ENCODE peak calls at places on chromosomes 3 and 15, in ten cellular contexts. G is AG04449, F is choroid plexus epithelial cell, T is adrenal gland, V is heart left ventricle, P is HCT116, I is breast epithelium, S is brain microvascular endothelial cell, O is neural progenitor cell, W is fibroblast of villous mesenchyme. K is an unnamed sample.

GRCh38 chr3:153192327-153192726 is 30.3 kb downstream of the RAP2B start:
- DNase-seq in I (no peak), G (no peak), P (no peak), O (no peak), F (no peak), V (no peak), W (no peak), S (no peak), T (no peak), K (no peak)

GRCh38 chr3:154886437-154886836 is 193.7 kb upstream of the MME start:
- DNase-seq in S (peak), V (peak), P (no peak), T (no peak), I (no peak), W (peak), O (no peak), G (peak), F (peak), K (peak)

GRCh38 chr3:183391460-183391859 is 37.0 kb downstream of the MCF2L2 start:
- DNase-seq in W (no peak), T (no peak), G (no peak), O (no peak), I (no peak), F (no peak), V (no peak), P (no peak), S (no peak), K (no peak)

GRCh38 chr3:150300847-150301517 is 107.1 kb upstream of the TSC22D2 start:
- DNase-seq in G (no peak), W (no peak), T (no peak), P (no peak), S (peak), F (no peak), O (no peak), I (no peak), V (no peak), K (no peak)

GRCh38 chr3:192129586-192129985 is 597.8 kb downstream of the FGF12 start:
- DNase-seq in F (no peak), W (no peak), O (no peak), I (no peak), G (no peak), P (no peak), S (no peak), V (no peak), T (no peak), K (no peak)

GRCh38 chr3:126474498-126475410 is 937 bp downstream of the ZXDC start:
- DNase-seq in P (peak), G (no peak), V (peak), F (peak), S (peak), O (peak), I (no peak), W (peak), T (peak), K (no peak)

GRCh38 chr15:78709263-78709882 is 68.4 kb upstream of the CHRNB4 start:
- DNase-seq in F (peak), T (peak), W (peak), O (peak), I (peak), P (peak), S (peak), G (no peak), V (peak), K (no peak)

GRCh38 chr15:100785181-100786138 is 94.2 kb upstream of the ALDH1A3 start:
- DNase-seq in I (no peak), S (no peak), G (no peak), O (no peak), T (peak), P (no peak), V (peak), W (no peak), F (no peak), K (no peak)

GRCh38 chr3:50573566-50574279 is 4.4 kb downstream of the HEMK1 start:
- DNase-seq in S (no peak), F (no peak), G (no peak), O (no peak), P (no peak), I (no peak), V (no peak), T (no peak), W (no peak), K (no peak)

GRCh38 chr3:175121225-175121624 is 262.1 kb downstream of the NAALADL2 start:
- DNase-seq in W (no peak), O (peak), I (no peak), T (no peak), V (no peak), F (no peak), G (no peak), S (no peak), P (peak), K (no peak)

GRCh38 chr3:46923559-46924350 is 46.2 kb downstream of the PTH1R start:
- DNase-seq in T (peak), W (peak), G (no peak), F (peak), S (no peak), V (no peak), P (no peak), O (peak), I (no peak), K (no peak)

GRCh38 chr3:59469948-59470723 is 420.3 kb upstream of the CFAP20DC start:
- DNase-seq in I (no peak), V (no peak), T (no peak), G (no peak), F (peak), S (peak), P (no peak), O (no peak), W (peak), K (no peak)

GRCh38 chr3:13524979-13525669 is 23.8 kb upstream of the FBLN2 start:
- DNase-seq in G (no peak), S (no peak), F (peak), O (no peak), W (peak), P (no peak), V (no peak), T (no peak), I (no peak), K (no peak)

GRCh38 chr15:84715442-84716035 is 400 bp downstream of the SEC11A start:
- DNase-seq in F (peak), O (peak), S (peak), T (peak), V (peak), W (peak), I (no peak), G (no peak), P (no peak), K (no peak)

GRCh38 chr15:76336254-76337046 is at the start of gene ISL2:
- DNase-seq in F (peak), T (no peak), P (peak), W (peak), I (no peak), S (peak), V (no peak), G (peak), O (peak), K (no peak)

GRCh38 chr3:39935261-39935660 is 125.9 kb downstream of the MYRIP start:
- DNase-seq in V (no peak), P (no peak), G (no peak), O (no peak), F (no peak), I (no peak), T (no peak), W (no peak), S (no peak), K (no peak)

GRCh38 chr3:124923833-124924232 is 10.7 kb downstream of the MUC13 start:
- DNase-seq in T (no peak), W (peak), G (no peak), V (no peak), S (no peak), I (no peak), O (no peak), F (peak), P (no peak), K (no peak)

GRCh38 chr3:183253961-183254815 is 1.1 kb downstream of the B3GNT5 start:
- DNase-seq in G (no peak), V (peak), F (no peak), I (no peak), W (peak), P (no peak), T (no peak), S (no peak), O (peak), K (no peak)

GRCh38 chr3:15659254-15659975 is 57.9 kb downstream of the BTD start:
- DNase-seq in W (peak), O (no peak), S (no peak), F (peak), T (no peak), G (no peak), P (no peak), I (no peak), V (no peak), K (no peak)

GRCh38 chr3:32002536-32003368 is 21.2 kb downstream of the ZNF860 start:
- DNase-seq in T (no peak), F (no peak), V (no peak), I (no peak), G (no peak), O (no peak), P (no peak), S (peak), W (no peak), K (no peak)

DNA sequence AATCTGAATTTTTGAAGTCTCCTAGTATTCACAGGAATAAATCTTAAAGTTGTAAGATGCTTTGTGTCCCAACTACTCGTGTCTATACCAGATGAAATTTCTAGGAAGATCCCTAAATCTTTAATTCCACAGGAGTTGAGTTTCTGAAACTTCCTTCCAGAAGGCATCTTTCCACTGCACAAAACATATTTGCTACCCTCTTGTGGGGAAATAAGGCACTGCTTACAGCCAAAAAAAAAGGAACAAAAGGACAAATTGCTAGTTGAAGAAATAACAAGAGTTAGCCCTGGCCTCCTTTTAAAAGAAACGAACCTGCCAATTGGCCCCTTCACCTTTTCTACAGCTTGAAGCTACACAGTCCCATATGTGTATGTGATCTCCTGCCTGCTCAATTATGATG is 54.0 kb downstream of the TAFA4 start:
- DNase-seq in G (no peak), O (peak), P (no peak), I (no peak), S (peak), F (peak), T (no peak), V (no peak), W (peak), K (peak)
- TF ChIP-seq CTCF in G (peak), O (peak), P (peak), I (no peak), S (peak), F (peak), T (peak), V (peak), W (peak), K (peak)

GRCh38 chr15:80174017-80174746 is 21.4 kb downstream of the FAH start:
- DNase-seq in F (peak), G (peak), O (no peak), T (peak), S (peak), V (peak), P (no peak), W (peak), I (peak), K (no peak)
- H3K4me3 ChIP-seq in F (no peak), G (no peak), O (no peak), T (no peak), S (no peak), V (no peak), P (no peak), W (no peak), I (no peak), K (no peak)

GRCh38 chr3:57948782-57949242 is 59.4 kb upstream of the FLNB start:
- DNase-seq in P (no peak), O (no peak), S (no peak), G (no peak), I (no peak), T (no peak), F (no peak), V (no peak), W (no peak), K (no peak)

GRCh38 chr3:57949344-57949743 is 58.9 kb upstream of the FLNB start:
- DNase-seq in W (no peak), F (no peak), O (no peak), S (no peak), P (no peak), G (no peak), T (no peak), I (no peak), V (no peak), K (no peak)

GRCh38 chr3:57948080-57948671 is 60.0 kb upstream of the FLNB start:
- DNase-seq in V (no peak), G (no peak), P (no peak), F (no peak), W (no peak), T (no peak), S (no peak), O (peak), I (no peak), K (no peak)

GRCh38 chr3:57951106-57951882 is 56.9 kb upstream of the FLNB start:
- DNase-seq in P (peak), W (peak), V (peak), F (peak), O (no peak), I (peak), S (peak), G (no peak), T (peak), K (no peak)

DNA sequence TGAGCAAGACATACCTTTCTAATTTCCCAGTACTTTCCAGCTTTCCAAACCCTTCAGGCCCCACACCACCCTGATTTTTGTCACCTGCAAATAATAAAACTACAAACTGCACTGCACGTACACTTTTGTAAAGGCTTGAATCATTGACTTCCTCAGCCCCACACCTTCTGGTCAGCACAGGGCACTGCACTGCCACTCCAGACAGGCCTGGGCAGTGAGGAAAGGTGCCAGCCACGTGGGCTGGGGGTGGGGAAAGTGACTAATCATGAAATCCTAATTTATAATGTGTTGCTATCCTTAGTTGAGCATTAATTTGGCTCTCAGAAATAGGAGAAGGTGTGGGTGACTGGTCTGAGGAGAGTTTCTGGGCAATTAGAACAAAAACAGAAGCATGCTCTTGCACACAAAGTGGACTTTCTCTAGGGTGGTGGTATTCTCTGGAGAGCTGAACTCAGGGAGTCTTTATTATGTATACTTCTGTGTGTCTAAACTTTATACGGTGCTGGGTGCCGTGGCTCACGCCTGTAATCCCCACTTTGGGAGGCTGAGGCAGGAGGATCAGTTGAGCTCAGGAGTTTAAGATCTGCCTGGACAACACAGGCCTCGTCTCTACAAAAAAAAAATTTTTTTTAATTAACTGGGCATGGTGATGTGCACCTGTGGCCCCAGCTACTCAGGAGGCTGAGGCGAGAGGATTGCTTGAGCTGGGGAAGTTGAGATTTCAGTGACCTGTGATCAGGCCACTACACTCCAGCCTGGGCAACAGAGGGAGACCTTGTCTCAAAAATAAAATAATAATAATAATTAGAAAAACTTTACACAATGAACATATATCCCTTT is 58.2 kb upstream of the FLNB start:
- DNase-seq in T (no peak), F (no peak), G (no peak), W (no peak), P (peak), I (no peak), O (no peak), V (no peak), S (no peak), K (no peak)
- TF ChIP-seq CTCF in T (peak), F (no peak), G (peak), W (peak), P (peak), I (peak), O (peak), V (peak), S (peak), K (peak)

GRCh38 chr3:36763111-36763849 is 1.1 kb downstream of the DCLK3 start:
- DNase-seq in S (no peak), I (no peak), O (no peak), P (no peak), V (no peak), G (no peak), F (no peak), T (no peak), W (no peak), K (no peak)

GRCh38 chr3:36765104-36765503 is 751 bp upstream of the DCLK3 start:
- DNase-seq in O (no peak), T (no peak), P (no peak), W (no peak), F (no peak), V (no peak), G (no peak), S (no peak), I (no peak), K (no peak)

GRCh38 chr3:36769926-36770325 is 5.6 kb upstream of the DCLK3 start:
- DNase-seq in V (no peak), T (no peak), F (no peak), W (no peak), S (no peak), I (no peak), O (peak), G (no peak), P (no peak), K (no peak)

GRCh38 chr3:36764704-36765038 is 318 bp upstream of the DCLK3 start:
- DNase-seq in I (no peak), T (no peak), P (no peak), G (no peak), F (no peak), S (no peak), O (no peak), V (no peak), W (no peak), K (no peak)

DNA sequence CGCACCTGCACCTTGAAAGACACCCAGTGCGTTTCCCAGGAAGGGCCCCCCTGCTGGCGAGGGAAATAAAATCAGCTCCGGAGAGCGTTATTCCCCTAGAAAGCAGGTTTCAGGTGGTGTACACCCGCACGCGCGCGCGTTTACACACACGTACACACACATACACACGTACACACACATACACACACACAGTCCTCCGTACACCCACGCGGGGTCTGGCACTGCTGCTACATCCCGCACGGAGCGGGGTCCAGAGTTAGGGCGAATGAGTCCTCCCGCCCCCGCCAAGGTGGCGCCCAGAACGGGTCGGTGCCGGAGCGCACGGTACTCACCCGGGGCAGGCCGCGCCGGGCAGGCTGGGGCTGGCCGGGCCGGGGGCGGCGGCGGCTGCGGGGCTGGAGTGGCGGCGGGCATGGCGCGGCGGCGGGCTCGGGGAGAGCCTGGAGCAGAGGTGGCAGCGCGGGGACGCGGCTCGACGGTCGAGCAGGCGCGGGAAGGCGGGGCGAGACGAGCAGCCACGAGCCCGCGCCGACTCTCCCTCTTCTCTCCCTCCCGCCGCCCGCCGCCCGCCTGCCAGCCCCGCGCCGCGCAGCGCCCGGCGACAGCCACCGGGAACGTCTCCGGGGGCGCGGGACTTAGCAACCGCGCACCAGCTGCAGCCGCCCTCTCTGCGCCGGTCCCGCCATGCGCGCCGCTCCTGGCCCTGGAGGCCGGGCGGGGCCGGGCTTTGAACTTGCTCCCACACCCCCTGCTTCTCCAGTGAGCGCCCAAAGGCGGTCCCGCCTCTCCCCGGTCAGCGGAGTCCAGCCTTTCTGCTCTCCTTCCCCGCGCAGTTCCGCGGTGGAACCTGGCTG is at the start of gene DCLK3:
- DNase-seq in I (no peak), F (no peak), O (peak), V (no peak), W (no peak), T (no peak), P (no peak), G (no peak), S (no peak), K (no peak)
- H3K4me3 ChIP-seq in I (peak), F (peak), O (peak), V (peak), W (no peak), T (no peak), P (no peak), G (no peak), S (peak), K (no peak)

GRCh38 chr3:97673357-97673997 is 91.1 kb upstream of the ARL6 start:
- DNase-seq in W (no peak), O (no peak), V (no peak), G (no peak), F (no peak), S (no peak), P (no peak), I (no peak), T (no peak), K (no peak)
- TF ChIP-seq CTCF in W (no peak), O (no peak), V (no peak), G (no peak), F (no peak), S (no peak), P (no peak), I (no peak), T (no peak), K (no peak)

DNA sequence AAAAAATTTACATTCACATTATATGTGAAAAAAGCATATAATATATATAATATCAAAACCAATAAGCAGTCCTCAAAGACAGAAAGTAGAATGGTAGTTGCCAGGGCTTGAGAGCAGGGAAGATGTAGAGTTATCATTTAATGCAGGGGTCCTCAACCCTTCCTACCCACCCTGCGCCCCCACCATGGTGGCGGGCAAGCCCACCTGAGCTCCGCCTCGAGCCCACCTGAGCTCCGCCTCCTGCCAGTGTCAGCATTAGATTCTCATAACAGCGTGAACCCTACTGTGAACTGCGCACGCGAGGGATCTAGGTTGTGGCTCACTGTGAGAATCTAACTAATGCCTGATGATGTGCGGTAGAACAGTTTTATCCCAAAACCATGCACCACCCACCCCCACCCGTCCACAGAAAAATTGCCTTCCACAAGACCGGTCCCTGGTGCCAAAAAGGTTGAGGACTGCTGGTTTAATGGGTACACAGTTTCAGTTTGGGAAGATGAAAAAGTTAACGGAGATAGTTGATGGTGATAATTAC is 3.0 kb downstream of the TRIM59 start:
- DNase-seq in V (no peak), F (no peak), P (no peak), I (no peak), T (no peak), S (no peak), O (no peak), G (no peak), W (no peak), K (no peak)
- H3K4me3 ChIP-seq in V (no peak), F (no peak), P (no peak), I (no peak), T (no peak), S (no peak), O (peak), G (peak), W (no peak), K (no peak)

DNA sequence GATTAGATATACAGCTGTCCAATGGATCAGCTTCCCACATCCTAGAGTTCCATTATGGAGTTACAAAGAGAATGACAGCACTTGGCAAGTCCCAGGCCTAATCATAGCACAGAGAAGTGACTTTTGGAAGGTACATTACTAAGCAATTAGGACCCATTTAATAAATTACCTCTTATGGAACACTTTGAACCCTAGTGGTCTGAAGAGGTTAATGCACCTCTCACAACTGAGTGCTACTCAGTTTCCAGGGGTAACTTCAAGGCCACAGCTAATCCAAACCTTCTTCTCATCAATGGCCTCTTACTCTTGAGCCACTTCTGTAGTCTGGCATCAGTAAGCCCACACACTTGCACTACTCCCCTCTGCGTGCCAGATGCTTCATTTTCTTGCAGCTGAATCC is 34.9 kb upstream of the MEIS2 start:
- DNase-seq in W (no peak), I (no peak), O (peak), P (peak), T (no peak), G (no peak), V (no peak), F (peak), S (no peak), K (no peak)
- TF ChIP-seq CTCF in W (peak), I (no peak), O (peak), P (peak), T (no peak), G (no peak), V (no peak), F (peak), S (peak), K (peak)

GRCh38 chr3:112811150-112811884 is 35.3 kb downstream of the CD200R1L start:
- DNase-seq in T (peak), G (peak), V (peak), I (no peak), P (no peak), O (no peak), F (peak), W (peak), S (peak), K (peak)
- H3K4me3 ChIP-seq in T (no peak), G (no peak), V (no peak), I (no peak), P (no peak), O (no peak), F (no peak), W (no peak), S (no peak), K (no peak)